ENCODE peak calls at places on chromosome 17, in four cellular contexts. M, I, E and O are unnamed samples.

GRCh38 chr17:36529121-36529520 is 5.5 kb downstream of the MYO19 start:
- DNase-seq in I (no peak), M (no peak), E (no peak), O (no peak)

GRCh38 chr17:82408938-82409318 is 9.2 kb upstream of the HEXD start:
- DNase-seq in M (no peak), I (no peak), E (no peak), O (no peak)

GRCh38 chr17:53724726-53725125 is 98.0 kb upstream of the KIF2B start:
- DNase-seq in E (no peak), I (no peak), M (no peak), O (no peak)

GRCh38 chr17:66855204-66855603 is 20.3 kb downstream of the CACNG5 start:
- DNase-seq in I (no peak), M (no peak), E (no peak), O (no peak)

GRCh38 chr17:32783602-32784001 is 93.3 kb downstream of the MYO1D start:
- DNase-seq in M (peak), I (peak), E (no peak), O (no peak)

GRCh38 chr17:15409721-15410247 is 57.6 kb downstream of the CDRT4 start:
- DNase-seq in E (no peak), I (no peak), M (no peak), O (peak)

GRCh38 chr17:30716461-30717289 is 107.8 kb downstream of the CRLF3 start:
- DNase-seq in M (no peak), E (no peak), I (no peak), O (no peak)

GRCh38 chr17:59311051-59311468 is 20.4 kb upstream of the YPEL2 start:
- DNase-seq in E (peak), I (peak), M (peak), O (no peak)

GRCh38 chr17:11996722-11997146 is 541 bp downstream of the ZNF18 start:
- DNase-seq in E (no peak), M (peak), I (peak), O (peak)